ENCODE peak calls at places on chromosomes 11 and 22, in nine cellular contexts. X, Y, N, O, M, T, F, B and A are unnamed samples.
A peak's percentile ranks its signal among the peaks of the same experiment; 100 is the strongest.

GRCh38 chr11:83054904-83055380 is 16.8 kb downstream of the RAB30 start:
- DNase-seq in X (no peak), Y (no peak), N (no peak), O (no peak), M (no peak), T (no peak), F (no peak), B (no peak), A (no peak)

GRCh38 chr11:114180301-114181055 is 115.7 kb upstream of the NNMT start:
- DNase-seq in X (peak; percentile 63), Y (no peak), N (peak; percentile 80), O (no peak), M (peak; percentile 79), T (no peak), F (no peak), B (peak; percentile 77), A (no peak)

GRCh38 chr11:116683982-116684381 is 88.8 kb downstream of the BUD13 start:
- DNase-seq in X (no peak), Y (no peak), N (no peak), O (no peak), M (no peak), T (no peak), F (peak; percentile 18), B (no peak), A (no peak)

GRCh38 chr11:64880240-64881001 is 2.0 kb upstream of the EHD1 start:
- DNase-seq in X (no peak), Y (no peak), N (no peak), O (no peak), M (no peak), T (no peak), F (no peak), B (no peak), A (peak; percentile 70)

GRCh38 chr22:47198801-47199251 is 436.4 kb downstream of the TBC1D22A start:
- DNase-seq in X (no peak), Y (no peak), N (no peak), O (peak; percentile 52), M (peak; percentile 48), T (no peak), F (peak; percentile 55), B (peak; percentile 21), A (peak; percentile 68)

GRCh38 chr22:22422629-22423112 is 85.9 kb downstream of the ZNF280B start:
- DNase-seq in X (no peak), Y (no peak), N (peak; percentile 79), O (peak; percentile 60), M (no peak), T (peak; percentile 93), F (no peak), B (peak; percentile 65), A (peak; percentile 93)

GRCh38 chr22:36027579-36027959 is 1.1 kb downstream of the RBFOX2 start:
- DNase-seq in X (peak; percentile 7), Y (no peak), N (peak; percentile 14), O (no peak), M (peak; percentile 69), T (no peak), F (peak; percentile 67), B (no peak), A (no peak)

GRCh38 chr11:2149471-2150205 is 10.4 kb upstream of the IGF2 start:
- DNase-seq in X (no peak), Y (no peak), N (no peak), O (no peak), M (no peak), T (no peak), F (no peak), B (no peak), A (no peak)

GRCh38 chr11:119832132-119832531 is 103.1 kb upstream of the NECTIN1 start:
- DNase-seq in X (no peak), Y (no peak), N (no peak), O (no peak), M (no peak), T (no peak), F (no peak), B (no peak), A (no peak)
- H3K4me1 ChIP-seq in X (no peaks in the 10 kb centered on the region), Y (no peaks in the 10 kb centered on the region), N (peaks cover 4% of the 10 kb centered on the region), O (no peaks in the 10 kb centered on the region), M (peaks cover 9% of the 10 kb centered on the region), T (no peaks in the 10 kb centered on the region), F (no peaks in the 10 kb centered on the region), B (peaks cover 16% of the 10 kb centered on the region), A (no peaks in the 10 kb centered on the region)

GRCh38 chr11:74697722-74698121 is 33.5 kb downstream of the CHRDL2 start:
- DNase-seq in X (no peak), Y (no peak), N (no peak), O (no peak), M (no peak), T (no peak), F (no peak), B (no peak), A (no peak)

GRCh38 chr11:74694536-74694935 is 36.7 kb downstream of the CHRDL2 start:
- DNase-seq in X (no peak), Y (no peak), N (no peak), O (no peak), M (no peak), T (no peak), F (no peak), B (no peak), A (no peak)

GRCh38 chr11:74695705-74696280 is 35.4 kb downstream of the CHRDL2 start:
- DNase-seq in X (no peak), Y (no peak), N (no peak), O (no peak), M (no peak), T (no peak), F (no peak), B (no peak), A (no peak)

GRCh38 chr11:74696932-74697687 is 34.1 kb downstream of the CHRDL2 start:
- DNase-seq in X (peak; percentile 79), Y (no peak), N (peak; percentile 72), O (peak; percentile 95), M (peak; percentile 86), T (peak; percentile 96), F (peak; percentile 97), B (peak; percentile 77), A (peak; percentile 87)

DNA sequence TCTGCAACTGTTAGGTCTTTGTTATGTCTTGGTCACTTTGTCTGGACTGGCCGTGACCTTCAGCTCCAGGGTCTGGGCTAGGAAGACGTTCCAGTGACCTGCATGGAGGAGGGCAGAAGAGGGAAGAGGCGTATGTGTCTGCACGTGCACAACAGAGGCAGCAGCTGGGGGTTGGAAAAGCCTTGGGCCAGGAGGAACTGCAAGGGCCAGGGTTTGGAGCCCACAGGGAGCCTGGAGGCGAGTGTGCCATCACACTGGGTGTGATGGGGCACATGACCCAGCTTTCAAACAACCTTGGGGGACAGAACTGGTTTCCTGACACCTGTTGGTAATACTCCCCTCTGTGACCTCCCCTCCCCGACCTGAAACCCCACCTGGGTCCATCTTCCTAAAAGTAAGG is 34.7 kb downstream of the CHRDL2 start:
- DNase-seq in X (no peak), Y (no peak), N (no peak), O (no peak), M (no peak), T (no peak), F (no peak), B (no peak), A (no peak)
- H3K4me3 ChIP-seq in X (no peak overlapping the region), Y (no peak overlapping the region), N (no peak overlapping the region), O (no peak overlapping the region), M (no peak overlapping the region), T (peak overlapping the region; percentile 34), F (no peak overlapping the region), B (no peak overlapping the region), A (no peak overlapping the region)

GRCh38 chr22:26590525-26590858 is 560 bp upstream of the TPST2 start:
- DNase-seq in X (no peak), Y (no peak), N (no peak), O (no peak), M (no peak), T (no peak), F (no peak), B (no peak), A (no peak)

GRCh38 chr22:26592368-26593015 is 2.6 kb upstream of the TPST2 start:
- DNase-seq in X (no peak), Y (no peak), N (peak; percentile 63), O (no peak), M (no peak), T (no peak), F (no peak), B (peak; percentile 26), A (peak; percentile 87)

GRCh38 chr22:26597026-26597425 is 7.1 kb upstream of the TPST2 start:
- DNase-seq in X (no peak), Y (no peak), N (no peak), O (no peak), M (no peak), T (no peak), F (no peak), B (no peak), A (peak; percentile 44)

GRCh38 chr22:26597480-26597879 is 7.5 kb upstream of the TPST2 start:
- DNase-seq in X (no peak), Y (no peak), N (no peak), O (no peak), M (no peak), T (no peak), F (no peak), B (no peak), A (peak; percentile 17)

DNA sequence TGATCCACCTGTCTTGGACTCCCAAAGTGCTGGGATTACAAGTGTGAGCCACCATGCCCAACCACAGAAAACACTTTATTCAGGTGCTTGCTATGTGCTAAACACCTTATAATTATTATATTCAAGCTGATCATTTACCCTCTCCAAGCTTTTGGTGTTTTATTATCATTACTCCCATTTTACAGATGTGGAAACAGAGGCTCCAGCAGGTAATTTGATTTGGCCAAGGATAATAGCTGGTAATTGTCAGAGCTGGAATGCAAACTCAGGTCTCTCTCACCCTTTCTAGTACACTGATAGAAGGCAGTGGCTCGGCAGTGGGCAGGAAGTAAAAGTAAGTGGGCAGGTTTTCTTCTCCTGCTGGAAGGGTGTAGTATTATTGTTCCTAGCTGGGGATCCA is 3.8 kb upstream of the TPST2 start:
- DNase-seq in X (no peak), Y (no peak), N (no peak), O (no peak), M (no peak), T (no peak), F (no peak), B (no peak), A (no peak)
- TF ChIP-seq POLR2AphosphoS5 in X (no peak), Y (no peak), N (no peak), O (no peak), M (no peak), T (no peak), F (no peak), B (no peak), A (no peak)

GRCh38 chr22:20083891-20084546 is 4.0 kb downstream of the DGCR8 start:
- DNase-seq in X (no peak), Y (no peak), N (no peak), O (no peak), M (no peak), T (no peak), F (no peak), B (no peak), A (peak; percentile 23)

GRCh38 chr22:20083157-20083890 is 3.3 kb downstream of the DGCR8 start:
- DNase-seq in X (no peak), Y (no peak), N (no peak), O (no peak), M (no peak), T (no peak), F (no peak), B (no peak), A (peak; percentile 64)

GRCh38 chr22:20080445-20080775 is 369 bp downstream of the DGCR8 start:
- DNase-seq in X (peak; percentile 30), Y (no peak), N (peak; percentile 71), O (no peak), M (peak; percentile 78), T (no peak), F (peak; percentile 84), B (peak; percentile 62), A (peak; percentile 94)

GRCh38 chr22:20079745-20080444 is at the start of gene DGCR8:
- DNase-seq in X (peak; percentile 95), Y (peak; percentile 70), N (peak; percentile 94), O (peak; percentile 93), M (peak; percentile 93), T (peak; percentile 94), F (peak; percentile 96), B (peak; percentile 94), A (peak; percentile 95)

DNA sequence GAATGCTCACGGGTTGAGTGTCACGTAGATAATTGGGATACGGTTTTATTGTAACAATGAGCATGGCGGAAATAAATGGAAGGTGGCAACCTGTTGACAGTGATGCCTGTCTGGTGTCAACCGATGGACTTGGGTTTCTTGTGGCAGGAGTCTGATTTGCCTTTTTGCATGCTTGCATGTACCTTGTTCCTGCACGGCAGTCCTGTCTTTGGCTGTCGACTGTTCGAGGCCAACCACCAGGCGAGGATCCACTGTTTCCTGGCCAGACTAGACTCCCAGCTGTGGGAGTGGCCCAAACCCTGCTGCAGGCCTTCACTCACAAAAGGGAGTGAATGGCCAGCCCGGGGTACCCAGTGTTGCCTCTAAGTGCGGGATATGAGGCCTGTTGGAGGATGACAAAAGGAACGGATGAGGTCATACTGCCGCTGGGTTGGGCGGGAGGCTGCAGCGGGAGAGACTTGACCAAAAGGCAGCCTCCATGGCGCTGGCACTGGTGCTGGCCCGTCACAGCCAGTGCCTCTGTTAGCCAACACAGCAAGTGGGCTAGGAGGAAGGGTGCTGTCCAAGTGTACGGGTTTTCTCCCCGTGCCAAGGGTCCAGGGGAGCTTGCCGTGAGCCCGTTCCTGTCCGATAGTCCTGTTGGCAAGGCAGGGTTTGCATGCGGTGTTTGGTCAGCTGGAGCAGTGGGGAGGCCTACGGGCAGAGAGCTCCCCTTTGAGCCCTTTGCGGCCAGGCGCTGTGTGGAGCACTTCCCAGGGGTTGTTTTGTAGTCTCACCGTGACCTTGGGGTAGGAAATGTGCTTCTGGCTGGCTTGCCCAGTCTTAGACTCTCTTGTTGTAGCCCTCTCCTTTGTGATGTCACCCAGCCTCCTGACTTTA is 974 bp downstream of the DGCR8 start:
- DNase-seq in X (no peak), Y (no peak), N (peak; percentile 25), O (no peak), M (no peak), T (no peak), F (no peak), B (no peak), A (peak; percentile 79)
- H3K4me1 ChIP-seq in X (peaks cover 15% of the 10 kb centered on the region), Y (peaks cover 11% of the 10 kb centered on the region), N (peaks cover 52% of the 10 kb centered on the region), O (peaks cover 56% of the 10 kb centered on the region), M (peaks cover 48% of the 10 kb centered on the region), T (peaks cover 49% of the 10 kb centered on the region), F (peaks cover 58% of the 10 kb centered on the region), B (peaks cover 52% of the 10 kb centered on the region), A (peaks cover 56% of the 10 kb centered on the region)